ENCODE peak calls at places on chromosomes 13 and 19, in ten cellular contexts. D is HFF-Myc, F is left colon, L is adrenal gland, C is caudate nucleus, W is coronary artery, B is NCI-H1417 treated with DMSO at 0.1 percent for 48 hours, H is body of pancreas, R is GM23338, S is fibroblast of lung. N is an unnamed sample.

GRCh38 chr13:19890030-19890429 is 26.6 kb upstream of the ZMYM5 start:
- DNase-seq in H (no peak), D (no peak), W (no peak), C (no peak), S (no peak), L (peak), F (no peak), R (no peak), B (no peak), N (no peak)

GRCh38 chr13:112244061-112244460 is 132.1 kb upstream of the SPACA7 start:
- DNase-seq in D (no peak), S (no peak), B (no peak), F (no peak), H (no peak), R (no peak), C (no peak), L (no peak), W (peak), N (no peak)

GRCh38 chr19:15836595-15837398 is 21.3 kb upstream of the OR10H1 start:
- DNase-seq in H (peak), F (peak), L (peak), C (peak), R (no peak), S (peak), B (no peak), W (peak), D (peak), N (peak)

GRCh38 chr19:45515081-45515624 is 7.9 kb downstream of the VASP start:
- DNase-seq in F (peak), R (no peak), B (no peak), L (no peak), H (no peak), W (no peak), C (no peak), S (no peak), D (no peak), N (no peak)

GRCh38 chr19:2888739-2889224 is 11.9 kb upstream of the ZNF57 start:
- DNase-seq in H (no peak), D (no peak), R (peak), W (no peak), L (no peak), F (peak), B (no peak), S (peak), C (no peak), N (no peak)

GRCh38 chr19:47651691-47652090 is 42.8 kb downstream of the BICRA start:
- DNase-seq in D (no peak), R (peak), S (no peak), H (no peak), W (no peak), L (no peak), F (no peak), B (no peak), C (no peak), N (no peak)

GRCh38 chr19:6765738-6766356 is 1.4 kb downstream of the SH2D3A start:
- DNase-seq in R (peak), D (no peak), L (no peak), F (peak), C (no peak), H (peak), S (no peak), W (no peak), B (no peak), N (no peak)

GRCh38 chr13:83151308-83151660 is 731.0 kb downstream of the SLITRK1 start:
- DNase-seq in R (no peak), D (no peak), W (no peak), H (no peak), C (no peak), L (no peak), S (peak), F (no peak), B (no peak), N (no peak)

GRCh38 chr19:36152886-36153525 is 759 bp upstream of the COX7A1 start:
- DNase-seq in H (no peak), W (no peak), F (no peak), L (no peak), D (no peak), S (no peak), C (no peak), R (no peak), B (no peak), N (no peak)

GRCh38 chr13:36543671-36544070 is 111.4 kb downstream of the CCNA1 start:
- DNase-seq in L (no peak), F (no peak), H (no peak), D (no peak), W (no peak), R (no peak), B (peak), C (no peak), S (no peak), N (no peak)

GRCh38 chr13:83577183-83577582 is 305.1 kb downstream of the SLITRK1 start:
- DNase-seq in L (no peak), R (no peak), W (no peak), S (no peak), F (no peak), B (no peak), H (no peak), D (no peak), C (no peak), N (no peak)

GRCh38 chr19:46073268-46073922 is 32.6 kb upstream of the IGFL4 start:
- DNase-seq in R (no peak), F (no peak), H (no peak), W (no peak), B (no peak), D (no peak), C (no peak), S (peak), L (no peak), N (no peak)

GRCh38 chr13:106176103-106176502 is 359.4 kb downstream of the EFNB2 start:
- DNase-seq in F (no peak), B (no peak), H (no peak), S (peak), R (no peak), D (peak), W (no peak), L (no peak), C (no peak), N (no peak)

GRCh38 chr19:10603873-10604459 is 16.9 kb upstream of the AP1M2 start:
- DNase-seq in C (no peak), B (no peak), D (no peak), W (no peak), L (no peak), H (no peak), S (no peak), R (no peak), F (peak), N (no peak)

GRCh38 chr13:48804836-48805601 is 151.3 kb downstream of the CYSLTR2 start:
- DNase-seq in W (no peak), S (peak), D (no peak), B (no peak), F (no peak), C (no peak), H (no peak), L (no peak), R (no peak), N (no peak)

GRCh38 chr19:46898731-46899130 is 37.9 kb downstream of the ARHGAP35 start:
- DNase-seq in D (no peak), S (peak), L (peak), F (no peak), W (no peak), R (peak), H (no peak), C (no peak), B (no peak), N (no peak)

GRCh38 chr19:58555920-58556632 is 1.2 kb upstream of the CHMP2A start:
- DNase-seq in F (no peak), C (no peak), R (no peak), L (peak), D (no peak), S (no peak), B (no peak), H (no peak), W (no peak), N (no peak)

GRCh38 chr19:48473161-48473966 is 4.2 kb downstream of the CYTH2 start:
- DNase-seq in H (no peak), L (no peak), W (no peak), F (no peak), R (no peak), B (no peak), D (no peak), S (no peak), C (no peak), N (no peak)

N was measured in T1000.